ENCODE peak calls at places on chromosomes 16 and 17, in eight cellular contexts. One of them, this sample, is unnamed.

GRCh38 chr17:1229354-1229890 is 40.8 kb upstream of the BHLHA9 start:
- DNase-seq in ovary: no peak
- DNase-seq in progenitor cell of endocrine pancreas: peak
- DNase-seq in uterus: peak
- DNase-seq in CD8-positive, alpha-beta T cell: peak
- DNase-seq in fibroblast of pulmonary artery: no peak
- DNase-seq in HFFc6: no peak
- DNase-seq in tibial nerve: peak
- DNase-seq in this sample: no peak

GRCh38 chr17:69949931-69950330 is 125.1 kb upstream of the KCNJ16 start:
- DNase-seq in ovary: no peak
- DNase-seq in progenitor cell of endocrine pancreas: no peak
- DNase-seq in uterus: no peak
- DNase-seq in CD8-positive, alpha-beta T cell: no peak
- DNase-seq in fibroblast of pulmonary artery: no peak
- DNase-seq in HFFc6: no peak
- DNase-seq in tibial nerve: no peak
- DNase-seq in this sample: no peak

GRCh38 chr17:45345554-45346254 is 28.9 kb upstream of the MAP3K14 start:
- DNase-seq in ovary: no peak
- DNase-seq in progenitor cell of endocrine pancreas: no peak
- DNase-seq in uterus: no peak
- DNase-seq in CD8-positive, alpha-beta T cell: no peak
- DNase-seq in fibroblast of pulmonary artery: peak
- DNase-seq in HFFc6: peak
- DNase-seq in tibial nerve: peak
- DNase-seq in this sample: no peak

GRCh38 chr16:35102780-35103403 is 1643.5 kb downstream of the TP53TG3F start:
- DNase-seq in ovary: no peak
- DNase-seq in progenitor cell of endocrine pancreas: no peak
- DNase-seq in uterus: no peak
- DNase-seq in CD8-positive, alpha-beta T cell: no peak
- DNase-seq in fibroblast of pulmonary artery: no peak
- DNase-seq in HFFc6: no peak
- DNase-seq in tibial nerve: no peak
- DNase-seq in this sample: no peak

GRCh38 chr16:71637398-71637797 is 11.4 kb downstream of the MARVELD3 start:
- DNase-seq in ovary: no peak
- DNase-seq in progenitor cell of endocrine pancreas: no peak
- DNase-seq in uterus: no peak
- DNase-seq in CD8-positive, alpha-beta T cell: no peak
- DNase-seq in fibroblast of pulmonary artery: peak
- DNase-seq in HFFc6: peak
- DNase-seq in tibial nerve: no peak
- DNase-seq in this sample: no peak

GRCh38 chr16:31420037-31420436 is 8.1 kb downstream of the COX6A2 start:
- DNase-seq in ovary: no peak
- DNase-seq in progenitor cell of endocrine pancreas: no peak
- DNase-seq in uterus: no peak
- DNase-seq in CD8-positive, alpha-beta T cell: no peak
- DNase-seq in fibroblast of pulmonary artery: no peak
- DNase-seq in HFFc6: no peak
- DNase-seq in tibial nerve: no peak
- DNase-seq in this sample: no peak

GRCh38 chr16:47026492-47026891 is 53.0 kb upstream of the DNAJA2 start:
- DNase-seq in ovary: no peak
- DNase-seq in progenitor cell of endocrine pancreas: no peak
- DNase-seq in uterus: no peak
- DNase-seq in CD8-positive, alpha-beta T cell: no peak
- DNase-seq in fibroblast of pulmonary artery: no peak
- DNase-seq in HFFc6: no peak
- DNase-seq in tibial nerve: no peak
- DNase-seq in this sample: no peak

GRCh38 chr16:20612551-20613470 is 36.6 kb upstream of the ACSM2B start:
- DNase-seq in ovary: peak
- DNase-seq in progenitor cell of endocrine pancreas: no peak
- DNase-seq in uterus: peak
- DNase-seq in CD8-positive, alpha-beta T cell: no peak
- DNase-seq in fibroblast of pulmonary artery: no peak
- DNase-seq in HFFc6: no peak
- DNase-seq in tibial nerve: no peak
- DNase-seq in this sample: no peak

GRCh38 chr17:35166526-35166925 is 18.9 kb downstream of the UNC45B start:
- DNase-seq in ovary: no peak
- DNase-seq in progenitor cell of endocrine pancreas: no peak
- DNase-seq in uterus: no peak
- DNase-seq in CD8-positive, alpha-beta T cell: no peak
- DNase-seq in fibroblast of pulmonary artery: no peak
- DNase-seq in HFFc6: no peak
- DNase-seq in tibial nerve: no peak
- DNase-seq in this sample: no peak

GRCh38 chr17:57949649-57950048 is 5.6 kb downstream of the CUEDC1 start:
- DNase-seq in ovary: no peak
- DNase-seq in progenitor cell of endocrine pancreas: no peak
- DNase-seq in uterus: no peak
- DNase-seq in CD8-positive, alpha-beta T cell: no peak
- DNase-seq in fibroblast of pulmonary artery: no peak
- DNase-seq in HFFc6: peak
- DNase-seq in tibial nerve: no peak
- DNase-seq in this sample: no peak

GRCh38 chr17:78890111-78890897 is 12.7 kb downstream of the CEP295NL start:
- DNase-seq in ovary: no peak
- DNase-seq in progenitor cell of endocrine pancreas: no peak
- DNase-seq in uterus: no peak
- DNase-seq in CD8-positive, alpha-beta T cell: peak
- DNase-seq in fibroblast of pulmonary artery: no peak
- DNase-seq in HFFc6: no peak
- DNase-seq in tibial nerve: peak
- DNase-seq in this sample: no peak

GRCh38 chr16:72501739-72502653 is 330.0 kb upstream of the PMFBP1 start:
- DNase-seq in ovary: peak
- DNase-seq in progenitor cell of endocrine pancreas: peak
- DNase-seq in uterus: peak
- DNase-seq in CD8-positive, alpha-beta T cell: peak
- DNase-seq in fibroblast of pulmonary artery: peak
- DNase-seq in HFFc6: peak
- DNase-seq in tibial nerve: peak
- DNase-seq in this sample: no peak

GRCh38 chr17:37358098-37358829 is 17.5 kb upstream of the C17orf78 start:
- DNase-seq in ovary: peak
- DNase-seq in progenitor cell of endocrine pancreas: peak
- DNase-seq in uterus: peak
- DNase-seq in CD8-positive, alpha-beta T cell: no peak
- DNase-seq in fibroblast of pulmonary artery: peak
- DNase-seq in HFFc6: peak
- DNase-seq in tibial nerve: peak
- DNase-seq in this sample: peak

GRCh38 chr16:70689970-70690905 is 4.4 kb upstream of the MTSS2 start:
- DNase-seq in ovary: peak
- DNase-seq in progenitor cell of endocrine pancreas: no peak
- DNase-seq in uterus: no peak
- DNase-seq in CD8-positive, alpha-beta T cell: no peak
- DNase-seq in fibroblast of pulmonary artery: no peak
- DNase-seq in HFFc6: no peak
- DNase-seq in tibial nerve: no peak
- DNase-seq in this sample: no peak

GRCh38 chr16:72927199-72928088 is 120.5 kb downstream of the ZFHX3 start:
- DNase-seq in ovary: no peak
- DNase-seq in progenitor cell of endocrine pancreas: no peak
- DNase-seq in uterus: no peak
- DNase-seq in CD8-positive, alpha-beta T cell: no peak
- DNase-seq in fibroblast of pulmonary artery: peak
- DNase-seq in HFFc6: peak
- DNase-seq in tibial nerve: no peak
- DNase-seq in this sample: no peak

GRCh38 chr17:43697937-43698336 is 36.2 kb upstream of the MEOX1 start:
- DNase-seq in ovary: no peak
- DNase-seq in progenitor cell of endocrine pancreas: no peak
- DNase-seq in uterus: no peak
- DNase-seq in CD8-positive, alpha-beta T cell: no peak
- DNase-seq in fibroblast of pulmonary artery: no peak
- DNase-seq in HFFc6: no peak
- DNase-seq in tibial nerve: no peak
- DNase-seq in this sample: no peak

DNA sequence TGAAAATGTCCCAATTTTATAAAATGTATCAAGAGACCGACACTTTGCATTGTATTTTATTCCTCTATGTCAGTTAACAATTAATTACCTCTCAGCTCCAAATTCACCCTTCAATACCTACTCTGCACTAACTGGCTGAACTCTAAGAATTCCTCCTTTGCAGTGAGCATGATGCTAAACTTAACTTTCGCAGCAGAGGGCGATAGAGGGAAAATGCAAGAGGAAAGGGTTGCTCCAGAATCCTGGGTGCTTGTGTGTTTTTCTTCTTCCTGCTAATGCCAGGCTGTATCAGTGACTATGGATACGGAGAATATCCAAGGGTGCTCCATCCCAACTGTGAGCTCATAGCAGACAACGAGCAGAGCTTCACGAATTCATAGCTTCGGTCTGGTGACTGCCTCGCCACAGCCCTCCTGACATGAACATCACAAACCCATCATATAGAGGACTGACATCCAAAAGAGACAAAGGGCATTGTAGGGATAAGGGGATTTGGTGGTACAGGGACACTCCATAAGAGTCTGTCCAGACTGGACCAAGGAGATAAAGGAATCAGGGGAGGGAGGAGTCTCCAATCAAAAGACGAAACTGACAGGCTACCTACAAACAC is 172.9 kb downstream of the STX8 start:
- DNase-seq in ovary: no peak
- DNase-seq in progenitor cell of endocrine pancreas: no peak
- DNase-seq in uterus: no peak
- DNase-seq in CD8-positive, alpha-beta T cell: no peak
- DNase-seq in fibroblast of pulmonary artery: peak
- DNase-seq in HFFc6: peak
- DNase-seq in tibial nerve: no peak
- DNase-seq in this sample: peak
- TF ChIP-seq CTCF in ovary: no peak
- TF ChIP-seq CTCF in progenitor cell of endocrine pancreas: peak
- TF ChIP-seq CTCF in uterus: peak
- TF ChIP-seq CTCF in CD8-positive, alpha-beta T cell: no peak
- TF ChIP-seq CTCF in fibroblast of pulmonary artery: peak
- TF ChIP-seq CTCF in HFFc6: peak
- TF ChIP-seq CTCF in tibial nerve: no peak
- TF ChIP-seq CTCF in this sample: peak

GRCh38 chr16:67148656-67149275 is 2.0 kb downstream of the B3GNT9 start:
- DNase-seq in ovary: peak
- DNase-seq in progenitor cell of endocrine pancreas: no peak
- DNase-seq in uterus: no peak
- DNase-seq in CD8-positive, alpha-beta T cell: no peak
- DNase-seq in fibroblast of pulmonary artery: no peak
- DNase-seq in HFFc6: no peak
- DNase-seq in tibial nerve: no peak
- DNase-seq in this sample: no peak
- TF ChIP-seq CTCF in ovary: no peak
- TF ChIP-seq CTCF in progenitor cell of endocrine pancreas: no peak
- TF ChIP-seq CTCF in uterus: no peak
- TF ChIP-seq CTCF in CD8-positive, alpha-beta T cell: no peak
- TF ChIP-seq CTCF in fibroblast of pulmonary artery: no peak
- TF ChIP-seq CTCF in HFFc6: no peak
- TF ChIP-seq CTCF in tibial nerve: no peak
- TF ChIP-seq CTCF in this sample: no peak

GRCh38 chr17:28350271-28350670 is 7.1 kb downstream of the POLDIP2 start:
- DNase-seq in ovary: no peak
- DNase-seq in progenitor cell of endocrine pancreas: no peak
- DNase-seq in uterus: no peak
- DNase-seq in CD8-positive, alpha-beta T cell: no peak
- DNase-seq in fibroblast of pulmonary artery: no peak
- DNase-seq in HFFc6: no peak
- DNase-seq in tibial nerve: no peak
- DNase-seq in this sample: no peak
- TF ChIP-seq CTCF in ovary: no peak
- TF ChIP-seq CTCF in progenitor cell of endocrine pancreas: no peak
- TF ChIP-seq CTCF in uterus: no peak
- TF ChIP-seq CTCF in CD8-positive, alpha-beta T cell: no peak
- TF ChIP-seq CTCF in fibroblast of pulmonary artery: no peak
- TF ChIP-seq CTCF in HFFc6: no peak
- TF ChIP-seq CTCF in tibial nerve: no peak
- TF ChIP-seq CTCF in this sample: no peak

GRCh38 chr17:67995568-67996191 is 589 bp downstream of the C17orf58 start:
- DNase-seq in ovary: peak
- DNase-seq in progenitor cell of endocrine pancreas: peak
- DNase-seq in uterus: peak
- DNase-seq in CD8-positive, alpha-beta T cell: peak
- DNase-seq in fibroblast of pulmonary artery: no peak
- DNase-seq in HFFc6: no peak
- DNase-seq in tibial nerve: peak
- DNase-seq in this sample: no peak

GRCh38 chr17:67994827-67995567 is 1.3 kb downstream of the C17orf58 start:
- DNase-seq in ovary: no peak
- DNase-seq in progenitor cell of endocrine pancreas: no peak
- DNase-seq in uterus: peak
- DNase-seq in CD8-positive, alpha-beta T cell: no peak
- DNase-seq in fibroblast of pulmonary artery: peak
- DNase-seq in HFFc6: peak
- DNase-seq in tibial nerve: no peak
- DNase-seq in this sample: no peak

GRCh38 chr17:67993998-67994361 is 2.3 kb downstream of the C17orf58 start:
- DNase-seq in ovary: no peak
- DNase-seq in progenitor cell of endocrine pancreas: no peak
- DNase-seq in uterus: no peak
- DNase-seq in CD8-positive, alpha-beta T cell: no peak
- DNase-seq in fibroblast of pulmonary artery: peak
- DNase-seq in HFFc6: no peak
- DNase-seq in tibial nerve: no peak
- DNase-seq in this sample: peak

GRCh38 chr17:67992541-67993152 is 3.6 kb downstream of the C17orf58 start:
- DNase-seq in ovary: no peak
- DNase-seq in progenitor cell of endocrine pancreas: no peak
- DNase-seq in uterus: no peak
- DNase-seq in CD8-positive, alpha-beta T cell: no peak
- DNase-seq in fibroblast of pulmonary artery: peak
- DNase-seq in HFFc6: no peak
- DNase-seq in tibial nerve: no peak
- DNase-seq in this sample: no peak

GRCh38 chr17:67993153-67993997 is 2.9 kb downstream of the C17orf58 start:
- DNase-seq in ovary: peak
- DNase-seq in progenitor cell of endocrine pancreas: peak
- DNase-seq in uterus: peak
- DNase-seq in CD8-positive, alpha-beta T cell: peak
- DNase-seq in fibroblast of pulmonary artery: peak
- DNase-seq in HFFc6: peak
- DNase-seq in tibial nerve: peak
- DNase-seq in this sample: peak
- TF ChIP-seq CTCF in ovary: peak
- TF ChIP-seq CTCF in progenitor cell of endocrine pancreas: no peak
- TF ChIP-seq CTCF in uterus: peak
- TF ChIP-seq CTCF in CD8-positive, alpha-beta T cell: no peak
- TF ChIP-seq CTCF in fibroblast of pulmonary artery: no peak
- TF ChIP-seq CTCF in HFFc6: peak
- TF ChIP-seq CTCF in tibial nerve: peak
- TF ChIP-seq CTCF in this sample: no peak

DNA sequence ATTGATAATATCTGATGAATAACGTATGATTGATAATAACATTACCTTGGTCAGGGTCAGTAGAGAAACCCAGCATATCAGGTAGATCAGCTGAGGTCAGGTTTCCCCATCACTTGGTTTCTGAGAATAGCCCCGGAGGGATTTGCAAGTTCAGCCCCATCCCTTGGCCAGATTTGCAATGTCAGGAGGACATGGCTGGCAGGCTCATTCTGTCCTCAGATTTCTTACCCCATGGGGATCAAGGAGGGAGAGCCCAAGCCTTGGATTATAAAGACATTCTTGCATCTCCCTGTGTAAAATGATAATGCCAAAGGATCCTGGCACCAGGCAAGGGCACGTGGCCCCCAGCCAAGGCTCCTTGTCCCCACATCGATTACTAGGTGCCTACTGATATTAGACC is 53.2 kb downstream of the MYH3 start:
- DNase-seq in ovary: no peak
- DNase-seq in progenitor cell of endocrine pancreas: no peak
- DNase-seq in uterus: no peak
- DNase-seq in CD8-positive, alpha-beta T cell: no peak
- DNase-seq in fibroblast of pulmonary artery: no peak
- DNase-seq in HFFc6: no peak
- DNase-seq in tibial nerve: no peak
- DNase-seq in this sample: no peak
- TF ChIP-seq CTCF in ovary: no peak
- TF ChIP-seq CTCF in progenitor cell of endocrine pancreas: no peak
- TF ChIP-seq CTCF in uterus: no peak
- TF ChIP-seq CTCF in CD8-positive, alpha-beta T cell: no peak
- TF ChIP-seq CTCF in fibroblast of pulmonary artery: no peak
- TF ChIP-seq CTCF in HFFc6: no peak
- TF ChIP-seq CTCF in tibial nerve: no peak
- TF ChIP-seq CTCF in this sample: no peak